ENCODE peak calls at places on chromosomes 2 and 18, in four cellular contexts. One of them, this sample, is unnamed.
A peak's percentile ranks its signal among the peaks of the same experiment; 100 is the strongest.

GRCh38 chr2:20604957-20605381 is 45.9 kb downstream of the HS1BP3 start:
- DNase-seq in neural crest cell: no peak
- DNase-seq in brain microvascular endothelial cell: no peak
- DNase-seq in lower lobe of right lung: no peak
- DNase-seq in this sample: no peak

GRCh38 chr2:105969552-105969951 is 224.5 kb downstream of the UXS1 start:
- DNase-seq in neural crest cell: peak; percentile 26
- DNase-seq in brain microvascular endothelial cell: no peak
- DNase-seq in lower lobe of right lung: no peak
- DNase-seq in this sample: no peak

GRCh38 chr2:54524236-54524991 is 68.3 kb downstream of the SPTBN1 start:
- DNase-seq in neural crest cell: no peak
- DNase-seq in brain microvascular endothelial cell: peak; percentile 86
- DNase-seq in lower lobe of right lung: no peak
- DNase-seq in this sample: no peak

GRCh38 chr2:55618025-55618648 is 715 bp upstream of the PPP4R3B start:
- DNase-seq in neural crest cell: no peak
- DNase-seq in brain microvascular endothelial cell: peak; percentile 20
- DNase-seq in lower lobe of right lung: no peak
- DNase-seq in this sample: no peak

GRCh38 chr2:159155315-159155714 is 131.2 kb downstream of the WDSUB1 start:
- DNase-seq in neural crest cell: no peak
- DNase-seq in brain microvascular endothelial cell: no peak
- DNase-seq in lower lobe of right lung: peak; percentile 81
- DNase-seq in this sample: no peak

GRCh38 chr2:65300134-65300771 is 72.6 kb downstream of the ACTR2 start:
- DNase-seq in neural crest cell: no peak
- DNase-seq in brain microvascular endothelial cell: peak; percentile 60
- DNase-seq in lower lobe of right lung: peak; percentile 67
- DNase-seq in this sample: no peak

GRCh38 chr2:29212009-29212408 is 96.8 kb downstream of the CLIP4 start:
- DNase-seq in neural crest cell: no peak
- DNase-seq in brain microvascular endothelial cell: no peak
- DNase-seq in lower lobe of right lung: no peak
- DNase-seq in this sample: no peak

GRCh38 chr2:168245074-168245825 is 2.1 kb downstream of the STK39 start:
- DNase-seq in neural crest cell: no peak
- DNase-seq in brain microvascular endothelial cell: no peak
- DNase-seq in lower lobe of right lung: no peak
- DNase-seq in this sample: no peak

GRCh38 chr2:41068740-41069139 is 616.9 kb upstream of the SLC8A1 start:
- DNase-seq in neural crest cell: no peak
- DNase-seq in brain microvascular endothelial cell: no peak
- DNase-seq in lower lobe of right lung: no peak
- DNase-seq in this sample: no peak

GRCh38 chr2:173881466-173881865 is 83.7 kb downstream of the SP3 start:
- DNase-seq in neural crest cell: no peak
- DNase-seq in brain microvascular endothelial cell: no peak
- DNase-seq in lower lobe of right lung: no peak
- DNase-seq in this sample: no peak

GRCh38 chr18:43932140-43932539 is 654.9 kb upstream of the SYT4 start:
- DNase-seq in neural crest cell: no peak
- DNase-seq in brain microvascular endothelial cell: no peak
- DNase-seq in lower lobe of right lung: no peak
- DNase-seq in this sample: no peak

GRCh38 chr2:38277245-38278119 is 99.6 kb downstream of the ATL2 start:
- DNase-seq in neural crest cell: no peak
- DNase-seq in brain microvascular endothelial cell: no peak
- DNase-seq in lower lobe of right lung: no peak
- DNase-seq in this sample: no peak

GRCh38 chr18:2656237-2657042 is 914 bp downstream of the SMCHD1 start:
- DNase-seq in neural crest cell: no peak
- DNase-seq in brain microvascular endothelial cell: no peak
- DNase-seq in lower lobe of right lung: peak; percentile 79
- DNase-seq in this sample: peak; percentile 60

GRCh38 chr2:19352946-19353720 is 5.3 kb downstream of the OSR1 start:
- DNase-seq in neural crest cell: no peak
- DNase-seq in brain microvascular endothelial cell: no peak
- DNase-seq in lower lobe of right lung: no peak
- DNase-seq in this sample: no peak
- TF ChIP-seq CTCF in neural crest cell: no peak
- TF ChIP-seq CTCF in brain microvascular endothelial cell: peak; percentile 48
- TF ChIP-seq CTCF in lower lobe of right lung: no peak
- TF ChIP-seq CTCF in this sample: no peak

GRCh38 chr2:109183871-109184270 is 54.9 kb downstream of the SH3RF3 start:
- DNase-seq in neural crest cell: no peak
- DNase-seq in brain microvascular endothelial cell: no peak
- DNase-seq in lower lobe of right lung: no peak
- DNase-seq in this sample: no peak
- TF ChIP-seq CTCF in neural crest cell: no peak
- TF ChIP-seq CTCF in brain microvascular endothelial cell: no peak
- TF ChIP-seq CTCF in lower lobe of right lung: no peak
- TF ChIP-seq CTCF in this sample: no peak

GRCh38 chr18:13895505-13896033 is 19.8 kb downstream of the MC2R start:
- DNase-seq in neural crest cell: no peak
- DNase-seq in brain microvascular endothelial cell: no peak
- DNase-seq in lower lobe of right lung: no peak
- DNase-seq in this sample: no peak
- TF ChIP-seq CTCF in neural crest cell: no peak
- TF ChIP-seq CTCF in brain microvascular endothelial cell: no peak
- TF ChIP-seq CTCF in lower lobe of right lung: no peak
- TF ChIP-seq CTCF in this sample: no peak

GRCh38 chr2:118089015-118089800 is 937 bp downstream of the INSIG2 start:
- DNase-seq in neural crest cell: peak; percentile 6
- DNase-seq in brain microvascular endothelial cell: peak; percentile 47
- DNase-seq in lower lobe of right lung: no peak
- DNase-seq in this sample: peak; percentile 2

GRCh38 chr2:118090387-118091139 is 2.3 kb downstream of the INSIG2 start:
- DNase-seq in neural crest cell: no peak
- DNase-seq in brain microvascular endothelial cell: no peak
- DNase-seq in lower lobe of right lung: no peak
- DNase-seq in this sample: no peak

GRCh38 chr2:118086024-118086633 is 2.1 kb upstream of the INSIG2 start:
- DNase-seq in neural crest cell: no peak
- DNase-seq in brain microvascular endothelial cell: no peak
- DNase-seq in lower lobe of right lung: no peak
- DNase-seq in this sample: no peak

GRCh38 chr2:118091140-118091478 is 2.8 kb downstream of the INSIG2 start:
- DNase-seq in neural crest cell: no peak
- DNase-seq in brain microvascular endothelial cell: no peak
- DNase-seq in lower lobe of right lung: no peak
- DNase-seq in this sample: no peak

GRCh38 chr2:118088051-118089014 is at the start of gene INSIG2:
- DNase-seq in neural crest cell: peak; percentile 92
- DNase-seq in brain microvascular endothelial cell: peak; percentile 96
- DNase-seq in lower lobe of right lung: peak; percentile 98
- DNase-seq in this sample: peak; percentile 81
- TF ChIP-seq CTCF in neural crest cell: peak; percentile 19
- TF ChIP-seq CTCF in brain microvascular endothelial cell: peak; percentile 35
- TF ChIP-seq CTCF in lower lobe of right lung: no peak
- TF ChIP-seq CTCF in this sample: no peak

GRCh38 chr2:82230406-82230805 is 1925.9 kb upstream of the LRRTM1 start:
- DNase-seq in neural crest cell: no peak
- DNase-seq in brain microvascular endothelial cell: no peak
- DNase-seq in lower lobe of right lung: no peak
- DNase-seq in this sample: no peak

GRCh38 chr2:82234283-82234682 is 1929.7 kb upstream of the LRRTM1 start:
- DNase-seq in neural crest cell: no peak
- DNase-seq in brain microvascular endothelial cell: no peak
- DNase-seq in lower lobe of right lung: no peak
- DNase-seq in this sample: no peak
- TF ChIP-seq CTCF in neural crest cell: peak; percentile 33
- TF ChIP-seq CTCF in brain microvascular endothelial cell: no peak
- TF ChIP-seq CTCF in lower lobe of right lung: no peak
- TF ChIP-seq CTCF in this sample: no peak

DNA sequence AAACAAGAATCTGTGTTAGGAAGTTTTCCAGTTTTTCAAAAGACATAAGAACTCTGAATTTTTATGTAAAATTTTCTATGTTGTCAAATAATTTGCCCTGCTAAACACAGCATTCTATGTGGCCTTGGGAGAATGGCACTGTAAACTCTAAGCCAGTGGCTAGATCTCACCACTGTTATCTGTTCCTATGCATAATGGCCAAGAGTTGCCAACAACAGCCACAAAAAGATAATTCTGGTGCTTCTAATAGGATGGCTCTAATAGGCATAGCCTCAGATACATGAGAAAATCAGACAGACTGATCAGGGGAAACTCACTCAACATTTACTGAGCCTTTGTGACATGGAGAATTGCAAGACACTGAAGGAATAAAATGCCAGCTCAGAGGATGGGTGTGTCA is 63.8 kb downstream of the COBLL1 start:
- DNase-seq in neural crest cell: no peak
- DNase-seq in brain microvascular endothelial cell: no peak
- DNase-seq in lower lobe of right lung: no peak
- DNase-seq in this sample: no peak
- TF ChIP-seq CTCF in neural crest cell: no peak
- TF ChIP-seq CTCF in brain microvascular endothelial cell: no peak
- TF ChIP-seq CTCF in lower lobe of right lung: no peak
- TF ChIP-seq CTCF in this sample: no peak

GRCh38 chr2:216012133-216012829 is 1.1 kb downstream of the MREG start:
- DNase-seq in neural crest cell: no peak
- DNase-seq in brain microvascular endothelial cell: no peak
- DNase-seq in lower lobe of right lung: no peak
- DNase-seq in this sample: no peak
- TF ChIP-seq CTCF in neural crest cell: peak; percentile 30
- TF ChIP-seq CTCF in brain microvascular endothelial cell: peak; percentile 24
- TF ChIP-seq CTCF in lower lobe of right lung: no peak
- TF ChIP-seq CTCF in this sample: no peak

This sample was measured in CD4-positive, alpha-beta T cell.